ENCODE peak calls at places on chromosome 1, in seven cellular contexts. L is body of pancreas, Q is tibial nerve, G is gastrocnemius medialis, C is A549, P is breast epithelium, W is IMR-90. I is an unnamed sample.
A peak's percentile ranks its signal among the peaks of the same experiment; 100 is the strongest.

GRCh38 chr1:27598902-27599528 is 4.9 kb downstream of the AHDC1 start:
- DNase-seq in P (no peak), W (peak; percentile 77), C (no peak), G (no peak), Q (no peak), L (peak; percentile 74), I (no peak)

GRCh38 chr1:156667610-156667967 is 9.6 kb downstream of the NES start:
- DNase-seq in L (no peak), G (peak; percentile 64), W (peak; percentile 25), C (no peak), P (no peak), Q (no peak), I (no peak)

GRCh38 chr1:156102634-156103511 is 11.6 kb upstream of the LMNA start:
- DNase-seq in L (no peak), Q (no peak), W (peak; percentile 57), G (no peak), P (no peak), C (no peak), I (peak; percentile 93)

GRCh38 chr1:224433041-224433670 is 1.4 kb downstream of the WDR26 start:
- DNase-seq in C (no peak), L (no peak), Q (no peak), W (no peak), P (no peak), G (peak; percentile 27), I (no peak)

GRCh38 chr1:234592240-234592639 is 17.7 kb downstream of the IRF2BP2 start:
- DNase-seq in C (no peak), G (no peak), Q (no peak), W (no peak), P (no peak), L (no peak), I (no peak)

GRCh38 chr1:39919545-39919944 is 17.8 kb upstream of the MYCL start:
- DNase-seq in C (peak; percentile 62), Q (no peak), W (peak; percentile 58), G (no peak), L (peak; percentile 59), P (no peak), I (no peak)

GRCh38 chr1:52674497-52675384 is 23.4 kb downstream of the COA7 start:
- DNase-seq in G (no peak), W (peak; percentile 38), L (no peak), P (no peak), C (no peak), Q (no peak), I (no peak)

GRCh38 chr1:210362526-210362925 is 33.8 kb downstream of the HHAT start:
- DNase-seq in L (no peak), P (no peak), Q (no peak), C (no peak), G (no peak), W (peak; percentile 61), I (peak; percentile 3)

GRCh38 chr1:20381045-20381641 is 90.5 kb downstream of the VWA5B1 start:
- DNase-seq in C (no peak), Q (no peak), L (no peak), P (no peak), W (no peak), G (no peak), I (no peak)

GRCh38 chr1:33132549-33132948 is 49.3 kb downstream of the TRIM62 start:
- DNase-seq in W (no peak), G (no peak), C (no peak), P (no peak), Q (no peak), L (no peak), I (no peak)

GRCh38 chr1:173532237-173532636 is 55.1 kb downstream of the PRDX6 start:
- DNase-seq in W (no peak), L (no peak), C (no peak), G (no peak), Q (no peak), P (no peak), I (no peak)

GRCh38 chr1:3016641-3017439 is 4.4 kb upstream of the ACTRT2 start:
- DNase-seq in W (no peak), P (peak; percentile 47), G (peak; percentile 1), C (no peak), L (no peak), Q (no peak), I (peak; percentile 61)

GRCh38 chr1:21175670-21176581 is 771 bp downstream of the EIF4G3 start:
- DNase-seq in C (no peak), W (no peak), P (no peak), L (peak; percentile 44), Q (no peak), G (peak; percentile 33), I (peak; percentile 91)

GRCh38 chr1:12296623-12297022 is 66.8 kb downstream of the VPS13D start:
- DNase-seq in L (no peak), C (no peak), G (no peak), Q (no peak), W (peak; percentile 89), P (no peak), I (no peak)

GRCh38 chr1:153485880-153486279 is 25.4 kb upstream of the S100A7 start:
- DNase-seq in C (no peak), W (no peak), P (no peak), Q (no peak), G (no peak), L (no peak), I (no peak)

GRCh38 chr1:173603056-173603591 is at the start of gene SLC9C2:
- DNase-seq in G (no peak), P (no peak), C (no peak), L (peak; percentile 58), Q (no peak), W (peak; percentile 17), I (no peak)

GRCh38 chr1:27332536-27333281 is 9.1 kb upstream of the SYTL1 start:
- DNase-seq in L (peak; percentile 49), Q (no peak), C (no peak), G (no peak), W (peak; percentile 16), P (no peak), I (no peak)

GRCh38 chr1:28756846-28757245 is 20.1 kb downstream of the YTHDF2 start:
- DNase-seq in L (no peak), P (no peak), W (no peak), Q (no peak), G (no peak), C (no peak), I (no peak)

GRCh38 chr1:244080343-244080929 is 29.4 kb downstream of the ZBTB18 start:
- DNase-seq in L (no peak), P (no peak), Q (no peak), C (no peak), W (no peak), G (no peak), I (no peak)

GRCh38 chr1:244075247-244075722 is 24.2 kb downstream of the ZBTB18 start:
- DNase-seq in L (no peak), G (no peak), C (no peak), P (no peak), W (no peak), Q (no peak), I (no peak)

GRCh38 chr1:244074559-244075171 is 23.6 kb downstream of the ZBTB18 start:
- DNase-seq in C (no peak), G (no peak), W (no peak), L (no peak), Q (no peak), P (no peak), I (no peak)

GRCh38 chr1:244076740-244077139 is 25.7 kb downstream of the ZBTB18 start:
- DNase-seq in W (no peak), Q (no peak), L (no peak), P (no peak), C (no peak), G (no peak), I (no peak)

GRCh38 chr1:244077473-244078220 is 26.6 kb downstream of the ZBTB18 start:
- DNase-seq in C (no peak), G (peak; percentile 20), Q (no peak), L (no peak), W (no peak), P (no peak), I (no peak)
- TF ChIP-seq POLR2A in C (no peak), G (no peak), Q (no peak), L (no peak), W (no peak), P (no peak), I (no peak)

GRCh38 chr1:242427519-242427918 is 97.0 kb downstream of the PLD5 start:
- DNase-seq in L (no peak), Q (no peak), G (no peak), W (no peak), C (no peak), P (no peak), I (no peak)

GRCh38 chr1:242428403-242429190 is 95.9 kb downstream of the PLD5 start:
- DNase-seq in Q (no peak), W (no peak), C (no peak), L (no peak), G (no peak), P (no peak), I (no peak)

GRCh38 chr1:242430956-242431355 is 93.5 kb downstream of the PLD5 start:
- DNase-seq in C (no peak), L (no peak), Q (no peak), W (no peak), G (no peak), P (no peak), I (no peak)

GRCh38 chr1:242425232-242425631 is 99.3 kb downstream of the PLD5 start:
- DNase-seq in L (no peak), C (peak; percentile 41), P (no peak), W (no peak), Q (no peak), G (no peak), I (no peak)

GRCh38 chr1:242426271-242426905 is 98.1 kb downstream of the PLD5 start:
- DNase-seq in W (no peak), C (no peak), Q (no peak), G (no peak), L (no peak), P (no peak), I (no peak)
- TF ChIP-seq CTCF in W (no peak), C (no peak), Q (no peak), G (no peak), L (no peak), P (no peak), I (no peak)

GRCh38 chr1:204154525-204155255 is 2.8 kb upstream of the ETNK2 start:
- DNase-seq in G (no peak), C (no peak), W (no peak), P (no peak), L (no peak), Q (no peak), I (peak; percentile 55)

GRCh38 chr1:204153667-204154066 is 1.8 kb upstream of the ETNK2 start:
- DNase-seq in L (no peak), Q (no peak), W (no peak), P (no peak), G (no peak), C (no peak), I (no peak)

GRCh38 chr1:204151562-204152309 is at the start of gene ETNK2:
- DNase-seq in W (peak; percentile 56), Q (peak; percentile 42), C (peak; percentile 33), P (no peak), L (peak; percentile 70), G (no peak), I (no peak)

GRCh38 chr1:204150702-204151561 is 912 bp downstream of the ETNK2 start:
- DNase-seq in Q (peak; percentile 35), P (no peak), G (peak; percentile 16), L (peak; percentile 48), C (no peak), W (no peak), I (peak; percentile 67)

GRCh38 chr1:204152310-204153044 is 633 bp upstream of the ETNK2 start:
- DNase-seq in P (no peak), G (no peak), L (peak; percentile 34), W (no peak), C (no peak), Q (no peak), I (peak; percentile 87)
- TF ChIP-seq POLR2A in P (no peak), G (no peak), L (no peak), W (no peak), C (peak; percentile 21), Q (no peak), I (no peak)

GRCh38 chr1:54489627-54490240 is 58.3 kb upstream of the ACOT11 start:
- DNase-seq in W (no peak), C (no peak), P (no peak), Q (no peak), G (no peak), L (no peak), I (no peak)
- TF ChIP-seq CTCF in W (no peak), C (peak; percentile 16), P (no peak), Q (no peak), G (peak; percentile 5), L (no peak), I (no peak)